ENCODE peak calls at places on chromosomes 6 and 20, in six cellular contexts. L is GM06990, H is transverse colon, A is H1, C is thoracic aorta, T is fibroblast of lung. F is an unnamed sample.

GRCh38 chr6:37259191-37259590 is 1.2 kb upstream of the TMEM217 start:
- DNase-seq in L (no peak), H (no peak), A (no peak), C (no peak), T (no peak), F (no peak)

GRCh38 chr6:80174931-80175572 is 68.6 kb downstream of the BCKDHB start:
- DNase-seq in L (no peak), H (no peak), A (no peak), C (no peak), T (peak; percentile 69), F (peak; percentile 42)

GRCh38 chr20:58065508-58066361 is 162.7 kb downstream of the ANKRD60 start:
- DNase-seq in L (no peak), H (no peak), A (no peak), C (no peak), T (no peak), F (no peak)

GRCh38 chr6:120405947-120406346 is 928.3 kb downstream of the TBC1D32 start:
- DNase-seq in L (no peak), H (no peak), A (peak; percentile 15), C (no peak), T (no peak), F (no peak)

GRCh38 chr6:34973547-34974248 is 84.6 kb downstream of the ANKS1A start:
- DNase-seq in L (no peak), H (no peak), A (no peak), C (no peak), T (no peak), F (no peak)

GRCh38 chr6:113169484-113169883 is 687.7 kb upstream of the MARCKS start:
- DNase-seq in L (no peak), H (no peak), A (no peak), C (no peak), T (peak; percentile 47), F (no peak)

GRCh38 chr20:49167811-49168507 is 20.2 kb downstream of the STAU1 start:
- DNase-seq in L (no peak), H (no peak), A (no peak), C (no peak), T (peak; percentile 71), F (no peak)

GRCh38 chr6:29516108-29516507 is 28.4 kb upstream of the MAS1L start:
- DNase-seq in L (no peak), H (no peak), A (no peak), C (no peak), T (peak; percentile 5), F (no peak)

GRCh38 chr6:53325785-53326184 is 23.0 kb downstream of the ELOVL5 start:
- DNase-seq in L (no peak), H (no peak), A (no peak), C (no peak), T (no peak), F (no peak)

GRCh38 chr20:699811-700338 is 24.3 kb upstream of the SCRT2 start:
- DNase-seq in L (no peak), H (no peak), A (no peak), C (no peak), T (no peak), F (no peak)

GRCh38 chr20:50762045-50762422 is 30.7 kb downstream of the PARD6B start:
- DNase-seq in L (no peak), H (no peak), A (no peak), C (no peak), T (no peak), F (no peak)

GRCh38 chr6:28980797-28981390 is 24.2 kb downstream of the ZNF311 start:
- DNase-seq in L (peak; percentile 56), H (peak; percentile 56), A (no peak), C (no peak), T (peak; percentile 78), F (no peak)

GRCh38 chr6:29602564-29603361 is 17.8 kb downstream of the OR2H2 start:
- DNase-seq in L (no peak), H (no peak), A (no peak), C (no peak), T (peak; percentile 16), F (no peak)

GRCh38 chr20:25197173-25197869 is 1.8 kb downstream of the ENTPD6 start:
- DNase-seq in L (no peak), H (peak; percentile 53), A (no peak), C (no peak), T (no peak), F (no peak)

GRCh38 chr6:146946559-146946958 is 257.7 kb upstream of the STXBP5 start:
- DNase-seq in L (no peak), H (no peak), A (no peak), C (no peak), T (no peak), F (no peak)

GRCh38 chr20:24833592-24833991 is 115.5 kb upstream of the CST7 start:
- DNase-seq in L (no peak), H (no peak), A (no peak), C (no peak), T (no peak), F (no peak)

GRCh38 chr20:44186201-44186600 is 787 bp downstream of the JPH2 start:
- DNase-seq in L (no peak), H (no peak), A (no peak), C (no peak), T (no peak), F (no peak)

GRCh38 chr20:44187054-44187762 is at the start of gene JPH2:
- DNase-seq in L (no peak), H (peak; percentile 56), A (no peak), C (peak; percentile 51), T (peak; percentile 37), F (peak; percentile 63)

GRCh38 chr20:44187763-44188709 is 1.0 kb upstream of the JPH2 start:
- DNase-seq in L (no peak), H (no peak), A (no peak), C (no peak), T (no peak), F (peak; percentile 53)

GRCh38 chr20:44185574-44185973 is 1.4 kb downstream of the JPH2 start:
- DNase-seq in L (no peak), H (no peak), A (no peak), C (no peak), T (no peak), F (no peak)

GRCh38 chr20:44186674-44187053 is 324 bp downstream of the JPH2 start:
- DNase-seq in L (no peak), H (peak; percentile 40), A (no peak), C (no peak), T (no peak), F (no peak)
- H3K4me3 ChIP-seq in L (no peak overlapping the region), H (peak overlapping the region; percentile 50), A (peak overlapping the region; percentile 52), C (peak overlapping the region; percentile 91), T (peak overlapping the region; percentile 39), F (peak overlapping the region; percentile 44)

DNA sequence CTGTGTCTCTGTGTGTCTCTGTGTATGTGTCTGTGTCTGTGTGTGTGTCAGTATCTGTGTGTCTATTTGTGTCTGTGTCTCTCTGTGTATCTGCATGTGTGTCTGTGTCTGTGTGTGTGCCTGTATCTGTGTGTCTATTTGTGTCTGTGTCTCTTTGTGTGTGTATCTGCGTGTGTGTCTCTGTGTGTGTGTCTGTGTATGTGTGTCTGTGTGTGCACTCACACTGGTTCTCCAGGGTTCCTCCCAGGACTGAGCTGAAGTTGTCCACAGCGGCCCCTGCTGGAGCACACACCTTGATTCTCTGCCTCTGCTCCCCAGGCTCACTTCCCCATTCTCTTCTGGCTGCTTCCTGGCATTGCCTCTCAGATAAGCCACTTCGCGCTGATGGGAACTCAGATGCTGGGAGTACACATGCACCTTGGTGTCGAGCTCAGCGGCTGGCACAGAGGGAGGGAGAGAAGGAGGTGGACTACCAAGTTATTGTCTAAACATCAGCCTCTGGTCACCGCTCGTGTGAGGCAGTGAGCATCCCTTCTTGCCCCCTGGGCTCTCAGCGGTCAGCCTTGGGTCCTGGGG is 105.0 kb upstream of the NXT1 start:
- DNase-seq in L (peak; percentile 48), H (peak; percentile 48), A (no peak), C (no peak), T (peak; percentile 53), F (no peak)
- TF ChIP-seq CTCF in L (peak; percentile 76), H (peak; percentile 20), A (peak; percentile 86), C (peak; percentile 29), T (peak; percentile 70), F (peak; percentile 44)

DNA sequence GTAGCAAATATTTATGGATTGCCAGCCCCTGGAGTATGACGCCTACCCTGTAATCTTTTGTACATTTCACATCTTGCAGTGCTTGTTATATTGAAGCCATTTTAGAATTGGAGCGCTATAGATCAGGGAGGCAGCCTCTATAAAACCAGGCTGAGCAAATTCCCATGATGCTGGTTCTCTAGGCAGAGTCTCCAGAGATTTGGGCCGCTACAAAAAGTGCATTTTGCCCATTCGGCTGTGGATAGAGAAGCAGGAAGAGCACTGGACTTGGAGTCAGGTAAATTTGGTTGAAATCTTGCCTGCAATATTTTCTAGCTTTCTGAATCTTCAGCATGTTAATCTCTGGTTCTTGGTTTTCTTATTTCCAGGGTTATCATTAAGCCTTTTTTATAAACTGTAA is 2.0 kb downstream of the YWHAB start:
- DNase-seq in L (no peak), H (no peak), A (no peak), C (no peak), T (no peak), F (no peak)
- H3K36me3 ChIP-seq in L (no peaks in the 10 kb centered on the region), H (no peaks in the 10 kb centered on the region), A (no peaks in the 10 kb centered on the region), C (no peaks in the 10 kb centered on the region), T (peaks cover 2% of the 10 kb centered on the region), F (no peaks in the 10 kb centered on the region)

GRCh38 chr6:27872634-27873028 is 39.6 kb downstream of the OR2B2 start:
- DNase-seq in L (peak; percentile 74), H (no peak), A (no peak), C (no peak), T (no peak), F (no peak)

GRCh38 chr6:27870486-27870885 is 41.7 kb downstream of the OR2B2 start:
- DNase-seq in L (no peak), H (no peak), A (no peak), C (no peak), T (no peak), F (no peak)

GRCh38 chr6:27867941-27868705 is 44.1 kb downstream of the OR2B2 start:
- DNase-seq in L (peak; percentile 43), H (no peak), A (no peak), C (no peak), T (peak; percentile 50), F (no peak)

GRCh38 chr6:27873101-27874030 is 38.8 kb downstream of the OR2B2 start:
- DNase-seq in L (peak; percentile 91), H (peak; percentile 80), A (no peak), C (no peak), T (peak; percentile 95), F (no peak)

GRCh38 chr6:27871919-27872633 is 40.1 kb downstream of the OR2B2 start:
- DNase-seq in L (peak; percentile 96), H (peak; percentile 84), A (no peak), C (no peak), T (peak; percentile 99), F (peak; percentile 90)
- H3K4me3 ChIP-seq in L (peak overlapping the region; percentile 47), H (peak overlapping the region; percentile 51), A (peak overlapping the region; percentile 61), C (peak overlapping the region; percentile 70), T (peak overlapping the region; percentile 53), F (peak overlapping the region; percentile 50)

DNA sequence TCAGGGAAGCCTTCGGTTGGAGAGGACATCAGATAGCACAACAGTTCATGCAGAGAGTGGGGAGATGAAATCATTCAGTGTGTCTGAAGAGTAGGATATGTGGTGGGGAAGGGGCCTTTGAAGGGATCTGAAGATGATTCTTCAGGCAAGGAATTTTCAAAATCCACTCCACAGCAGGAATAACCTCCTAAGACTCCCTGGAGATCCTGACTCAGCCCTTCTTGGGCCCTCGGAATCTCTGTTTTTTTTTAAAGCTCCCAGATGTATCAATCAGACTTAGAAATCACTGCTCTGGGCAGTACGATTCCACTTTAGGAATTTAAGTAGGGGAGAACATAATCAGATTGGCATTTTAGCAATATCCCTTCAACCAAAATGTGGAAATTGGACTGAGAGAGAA is 55.5 kb downstream of the RIOK1 start:
- DNase-seq in L (no peak), H (no peak), A (no peak), C (no peak), T (no peak), F (no peak)
- TF ChIP-seq CTCF in L (no peak), H (no peak), A (no peak), C (no peak), T (no peak), F (no peak)